ENCODE peak calls at places on chromosome 17, in seven cellular contexts. O is HEK293T; I is stimulated activated CD8-positive, alpha-beta memory T cell treated with anti-CD3 and anti-CD28 coated beads, Interleukin-15, amount 100 ng/mL, for 4 hours; P is NB4; W is NCI-H1092; X is hepatic stellate cell; R is neural progenitor cell. V is an unnamed sample.

GRCh38 chr17:42881768-42882565 is 18.6 kb upstream of the G6PC1 start:
- DNase-seq in R (no peak), W (peak), O (no peak), X (no peak), P (no peak), I (no peak), V (no peak)

GRCh38 chr17:42337442-42337841 is 49.1 kb downstream of the STAT5A start:
- DNase-seq in R (no peak), W (no peak), P (peak), O (no peak), X (no peak), I (peak), V (no peak)

GRCh38 chr17:39483506-39483905 is 22.2 kb downstream of the CDK12 start:
- DNase-seq in X (no peak), R (no peak), P (no peak), I (no peak), W (no peak), O (no peak), V (no peak)

GRCh38 chr17:63275318-63275967 is 170.7 kb downstream of the CYB561 start:
- DNase-seq in X (peak), O (peak), W (no peak), P (peak), R (no peak), I (no peak), V (no peak)

GRCh38 chr17:38889745-38890409 is 20.0 kb downstream of the LASP1 start:
- DNase-seq in P (no peak), X (no peak), O (no peak), I (no peak), R (no peak), W (no peak), V (no peak)

GRCh38 chr17:5380491-5381135 is 38.8 kb downstream of the NUP88 start:
- DNase-seq in W (no peak), I (no peak), R (no peak), P (no peak), X (no peak), O (no peak), V (no peak)

GRCh38 chr17:47695664-47696376 is 1.9 kb downstream of the TBKBP1 start:
- DNase-seq in P (no peak), X (no peak), W (no peak), O (no peak), R (no peak), I (no peak), V (no peak)

GRCh38 chr17:78965369-78965982 is 14.2 kb downstream of the LGALS3BP start:
- DNase-seq in O (no peak), R (no peak), X (no peak), P (no peak), W (no peak), I (no peak), V (no peak)

GRCh38 chr17:3754458-3755334 is 31.0 kb downstream of the HASPIN start:
- DNase-seq in W (peak), I (peak), O (peak), R (peak), P (no peak), X (no peak), V (no peak)

GRCh38 chr17:40980594-40980993 is 3.5 kb downstream of the KRT40 start:
- DNase-seq in O (no peak), P (no peak), W (no peak), R (no peak), X (peak), I (no peak), V (no peak)

GRCh38 chr17:74646231-74646630 is 22.7 kb upstream of the CD300E start:
- DNase-seq in P (peak), O (no peak), I (no peak), W (no peak), R (no peak), X (no peak), V (peak)

GRCh38 chr17:41492351-41492750 is 2.6 kb upstream of the KRT36 start:
- DNase-seq in R (no peak), W (no peak), X (no peak), O (no peak), I (no peak), P (no peak), V (no peak)

GRCh38 chr17:36117505-36118382 is 14.1 kb downstream of the CCL4 start:
- DNase-seq in R (peak), O (no peak), X (no peak), I (no peak), W (no peak), P (peak), V (no peak)

GRCh38 chr17:78541488-78542237 is 35.5 kb downstream of the DNAH17 start:
- DNase-seq in P (peak), R (no peak), X (no peak), W (no peak), I (no peak), O (no peak), V (no peak)

GRCh38 chr17:68461589-68461988 is 4.3 kb upstream of the WIPI1 start:
- DNase-seq in P (no peak), W (no peak), O (no peak), R (no peak), X (no peak), I (no peak), V (no peak)

GRCh38 chr17:55641559-55642160 is 81.0 kb downstream of the TMEM100 start:
- DNase-seq in O (peak), W (peak), X (peak), I (no peak), P (peak), R (peak), V (peak)

GRCh38 chr17:67491678-67492019 is 114.6 kb downstream of the PITPNC1 start:
- DNase-seq in O (no peak), W (no peak), X (no peak), I (no peak), P (no peak), R (no peak), V (no peak)

V was measured in KBM-7.